ENCODE peak calls at places on chromosomes 1 and 21, in nine cellular contexts. R is HFFc6; D is GDM1; M is pons; X is stimulated activated CD8-positive, alpha-beta memory T cell treated with anti-CD3 and anti-CD28 coated beads, Interleukin-15, amount 100 ng/mL, for 4 hours; J is NCI-H1092; F is NCI-H460; E is sciatic nerve; S is cardiac fibroblast. O is an unnamed sample.

GRCh38 chr1:110003747-110004428 is 19.3 kb downstream of the AHCYL1 start:
- DNase-seq in F (peak; percentile 53), X (no peak), J (no peak), E (no peak), M (no peak), R (peak; percentile 95), D (peak; percentile 41), S (peak; percentile 98), O (no peak)

GRCh38 chr1:167628754-167629515 is 1.1 kb upstream of the RCSD1 start:
- DNase-seq in R (no peak), M (no peak), D (no peak), E (no peak), S (no peak), J (no peak), X (no peak), F (no peak), O (no peak)

GRCh38 chr1:246907472-246907871 is 24.3 kb downstream of the AHCTF1 start:
- DNase-seq in R (peak; percentile 47), S (peak; percentile 76), M (peak; percentile 74), F (peak; percentile 43), E (no peak), X (no peak), J (peak; percentile 47), D (peak; percentile 32), O (peak; percentile 52)

GRCh38 chr1:150628766-150629114 is 672 bp downstream of the ENSA start:
- DNase-seq in E (no peak), J (no peak), X (no peak), D (no peak), M (no peak), F (no peak), R (no peak), S (no peak), O (no peak)

GRCh38 chr1:117167402-117167801 is 43.3 kb downstream of the VTCN1 start:
- DNase-seq in D (no peak), R (peak; percentile 32), F (no peak), X (no peak), J (no peak), S (peak; percentile 11), E (no peak), M (no peak), O (no peak)

GRCh38 chr1:226569879-226570547 is 21.4 kb downstream of the STUM start:
- DNase-seq in S (no peak), F (no peak), E (no peak), M (no peak), D (no peak), J (peak; percentile 23), X (no peak), R (peak; percentile 20), O (no peak)

GRCh38 chr1:159918041-159918917 is 7.0 kb downstream of the TAGLN2 start:
- DNase-seq in R (peak; percentile 44), F (no peak), J (no peak), E (no peak), X (no peak), D (peak; percentile 37), S (no peak), M (no peak), O (no peak)

GRCh38 chr1:81799939-81800740 is 594 bp upstream of the ADGRL2 start:
- DNase-seq in S (peak; percentile 80), E (peak; percentile 70), R (peak; percentile 30), D (no peak), M (no peak), J (peak; percentile 19), X (no peak), F (peak; percentile 30), O (no peak)

GRCh38 chr1:88462481-88463261 is 221.4 kb upstream of the PKN2 start:
- DNase-seq in R (no peak), D (no peak), J (no peak), X (no peak), E (peak; percentile 60), M (peak; percentile 66), S (peak; percentile 19), F (no peak), O (peak; percentile 3)

GRCh38 chr1:65818966-65819365 is 26.3 kb downstream of the PDE4B start:
- DNase-seq in S (no peak), E (no peak), X (no peak), R (no peak), F (no peak), J (no peak), M (no peak), D (no peak), O (no peak)

GRCh38 chr1:51535006-51535592 is 16.0 kb upstream of the EPS15 start:
- DNase-seq in S (peak; percentile 87), R (peak; percentile 68), X (no peak), J (no peak), E (peak; percentile 77), F (peak; percentile 15), D (peak; percentile 31), M (peak; percentile 96), O (no peak)

GRCh38 chr1:19643113-19643512 is 998 bp upstream of the NBL1 start:
- DNase-seq in F (peak; percentile 63), S (peak; percentile 59), E (no peak), X (no peak), M (no peak), J (no peak), D (no peak), R (peak; percentile 74), O (no peak)

GRCh38 chr1:174358786-174359453 is 88.8 kb upstream of the GPR52 start:
- DNase-seq in D (no peak), X (no peak), J (no peak), E (no peak), S (peak; percentile 6), F (no peak), R (no peak), M (no peak), O (no peak)

GRCh38 chr1:186841599-186841998 is 12.8 kb downstream of the PLA2G4A start:
- DNase-seq in M (no peak), J (no peak), X (no peak), R (no peak), F (no peak), D (no peak), S (peak; percentile 29), E (no peak), O (no peak)

GRCh38 chr1:7842517-7842916 is 10.3 kb downstream of the UTS2 start:
- DNase-seq in J (no peak), E (no peak), F (no peak), D (no peak), X (no peak), M (no peak), S (no peak), R (no peak), O (no peak)

GRCh38 chr1:153040950-153041631 is at the start of gene SPRR2D:
- DNase-seq in S (no peak), D (no peak), X (no peak), E (no peak), J (no peak), F (no peak), M (no peak), R (no peak), O (no peak)

GRCh38 chr1:191419842-191420241 is 738.4 kb upstream of the RGS18 start:
- DNase-seq in D (no peak), X (no peak), F (no peak), J (no peak), R (no peak), E (no peak), M (no peak), S (no peak), O (no peak)

GRCh38 chr1:207848234-207848633 is 62.7 kb downstream of the CD34 start:
- DNase-seq in D (peak; percentile 80), S (peak; percentile 96), X (no peak), J (no peak), F (peak; percentile 94), E (no peak), R (peak; percentile 78), M (no peak), O (no peak)

GRCh38 chr1:220498188-220498587 is 29.7 kb upstream of the MARK1 start:
- DNase-seq in J (no peak), X (no peak), F (no peak), M (no peak), R (peak; percentile 6), D (no peak), S (peak; percentile 45), E (no peak), O (peak; percentile 93)

GRCh38 chr1:114597949-114598348 is 16.5 kb upstream of the BCAS2 start:
- DNase-seq in E (no peak), S (peak; percentile 48), M (no peak), D (no peak), F (no peak), X (no peak), R (peak; percentile 6), J (no peak), O (no peak)

GRCh38 chr1:160901768-160902167 is 16.8 kb upstream of the ITLN1 start:
- DNase-seq in R (no peak), J (no peak), X (no peak), F (no peak), M (no peak), S (no peak), D (no peak), E (no peak), O (no peak)

GRCh38 chr1:245276426-245276825 is 121.6 kb downstream of the KIF26B start:
- DNase-seq in E (no peak), S (no peak), X (no peak), D (no peak), F (no peak), J (no peak), M (no peak), R (no peak), O (no peak)

GRCh38 chr1:91805343-91805801 is 80.6 kb downstream of the TGFBR3 start:
- DNase-seq in X (peak; percentile 4), D (no peak), S (no peak), R (no peak), E (no peak), J (no peak), F (no peak), M (no peak), O (no peak)

GRCh38 chr1:101520302-101520701 is 283.5 kb downstream of the S1PR1 start:
- DNase-seq in S (peak; percentile 63), F (peak; percentile 49), J (peak; percentile 48), X (no peak), R (peak; percentile 33), M (peak; percentile 29), D (peak; percentile 15), E (no peak), O (peak; percentile 8)

GRCh38 chr1:28056129-28056925 is 32.1 kb downstream of the EYA3 start:
- DNase-seq in J (peak; percentile 4), F (no peak), E (no peak), S (no peak), R (no peak), D (peak; percentile 65), X (peak; percentile 21), M (no peak), O (no peak)

GRCh38 chr1:1554550-1554925 is 14.1 kb upstream of the TMEM240 start:
- DNase-seq in S (no peak), X (no peak), M (no peak), R (no peak), F (no peak), D (no peak), J (no peak), E (no peak), O (no peak)

GRCh38 chr1:88683516-88683847 is 591 bp upstream of the PKN2 start:
- DNase-seq in F (no peak), E (peak; percentile 71), M (no peak), S (no peak), X (peak; percentile 17), R (peak; percentile 4), J (peak; percentile 37), D (peak; percentile 54), O (no peak)

GRCh38 chr1:247540536-247540935 is 4.3 kb upstream of the OR2C3 start:
- DNase-seq in S (no peak), X (no peak), F (no peak), E (no peak), R (no peak), D (no peak), J (no peak), M (no peak), O (no peak)

GRCh38 chr21:26851109-26851944 is 6.1 kb upstream of the ADAMTS1 start:
- DNase-seq in D (no peak), F (no peak), J (no peak), S (no peak), R (no peak), E (no peak), X (no peak), M (no peak), O (no peak)

GRCh38 chr1:33030575-33030974 is 6.1 kb downstream of the AK2 start:
- DNase-seq in M (no peak), E (no peak), F (no peak), D (no peak), R (peak; percentile 6), S (peak; percentile 88), X (no peak), J (no peak), O (no peak)

GRCh38 chr1:109704173-109704572 is 7.9 kb upstream of the GSTM5 start:
- DNase-seq in F (no peak), R (no peak), E (no peak), X (no peak), J (no peak), D (no peak), M (no peak), S (no peak), O (no peak)